ENCODE peak calls at places on chromosomes 2 and 18, in eight cellular contexts. D is neuronal stem cell; A is T-cell; N is stimulated activated CD8-positive, alpha-beta memory T cell treated with anti-CD3 and anti-CD28 coated beads, Interleukin-12 subunit alpha, Interleukin-12 subunit beta, amount 100 ng/mL, for 1 hour; P is anterior cingulate cortex; X is GM23248; H is mesothelial cell of epicardium; J is iris pigment epithelial cell. Y is an unnamed sample.
A peak's percentile ranks its signal among the peaks of the same experiment; 100 is the strongest.

GRCh38 chr2:163269375-163270021 is 430.9 kb upstream of the KCNH7 start:
- DNase-seq in D (no peak), A (no peak), N (no peak), P (no peak), X (peak; percentile 5), H (no peak), J (no peak), Y (no peak)

GRCh38 chr2:172088245-172089004 is 3.1 kb downstream of the DLX1 start:
- DNase-seq in D (peak; percentile 41), A (no peak), N (no peak), P (no peak), X (no peak), H (no peak), J (no peak), Y (no peak)

GRCh38 chr2:72954376-72955187 is 37.3 kb downstream of the EMX1 start:
- DNase-seq in D (no peak), A (no peak), N (no peak), P (no peak), X (no peak), H (no peak), J (no peak), Y (no peak)

GRCh38 chr18:36354989-36355388 is 57.5 kb downstream of the FHOD3 start:
- DNase-seq in D (no peak), A (no peak), N (no peak), P (no peak), X (peak; percentile 95), H (no peak), J (peak; percentile 23), Y (no peak)

GRCh38 chr18:47248610-47249343 is 2.7 kb downstream of the SKOR2 start:
- DNase-seq in D (no peak), A (no peak), N (no peak), P (no peak), X (no peak), H (no peak), J (no peak), Y (no peak)

GRCh38 chr2:105584437-105585010 is 160.2 kb upstream of the NCK2 start:
- DNase-seq in D (no peak), A (no peak), N (no peak), P (no peak), X (no peak), H (no peak), J (no peak), Y (no peak)

GRCh38 chr2:176111891-176112374 is 4.6 kb upstream of the HOXD10 start:
- DNase-seq in D (no peak), A (no peak), N (no peak), P (no peak), X (peak; percentile 56), H (no peak), J (no peak), Y (no peak)

GRCh38 chr2:38201784-38202183 is 125.8 kb upstream of the CYP1B1 start:
- DNase-seq in D (no peak), A (no peak), N (no peak), P (no peak), X (peak; percentile 51), H (no peak), J (peak; percentile 24), Y (no peak)

GRCh38 chr2:172484253-172484652 is 56.9 kb downstream of the ITGA6 start:
- DNase-seq in D (no peak), A (no peak), N (no peak), P (no peak), X (peak; percentile 42), H (no peak), J (peak; percentile 28), Y (no peak)

GRCh38 chr2:223459328-223459939 is 142.7 kb downstream of the SCG2 start:
- DNase-seq in D (no peak), A (no peak), N (no peak), P (no peak), X (peak; percentile 55), H (no peak), J (peak; percentile 46), Y (no peak)